ENCODE peak calls at places on chromosomes 4 and X, in eight cellular contexts. One of them, this sample, is unnamed. For H3K4me1, the result is how much of the 10 kb centered on the place peaks cover.

GRCh38 chr4:140353836-140354235 is 19.6 kb upstream of the SCOC start:
- DNase-seq in sigmoid colon: no peak
- DNase-seq in breast epithelium: no peak
- DNase-seq in HCT116: no peak
- DNase-seq in spleen: no peak
- DNase-seq in endothelial cell of umbilical vein: no peak
- DNase-seq in Panc1: no peak
- DNase-seq in SK-N-SH: no peak
- DNase-seq in this sample: no peak

GRCh38 chr4:103375278-103375677 is 177.1 kb upstream of the CENPE start:
- DNase-seq in HCT116: peak
- DNase-seq in breast epithelium: no peak
- DNase-seq in spleen: no peak
- DNase-seq in endothelial cell of umbilical vein: peak
- DNase-seq in Panc1: no peak
- DNase-seq in SK-N-SH: no peak
- DNase-seq in sigmoid colon: no peak
- DNase-seq in this sample: no peak

GRCh38 chr4:86895692-86896488 is 3.7 kb upstream of the C4orf36 start:
- DNase-seq in breast epithelium: no peak
- DNase-seq in HCT116: peak
- DNase-seq in Panc1: peak
- DNase-seq in spleen: no peak
- DNase-seq in sigmoid colon: no peak
- DNase-seq in SK-N-SH: peak
- DNase-seq in endothelial cell of umbilical vein: peak
- DNase-seq in this sample: no peak

GRCh38 chr4:38177792-38178665 is 217.8 kb downstream of the PTTG2 start:
- DNase-seq in HCT116: no peak
- DNase-seq in Panc1: no peak
- DNase-seq in sigmoid colon: peak
- DNase-seq in spleen: peak
- DNase-seq in breast epithelium: no peak
- DNase-seq in SK-N-SH: no peak
- DNase-seq in endothelial cell of umbilical vein: no peak
- DNase-seq in this sample: peak

GRCh38 chrX:104696667-104697066 is 130.7 kb downstream of the IL1RAPL2 start:
- DNase-seq in breast epithelium: no peak
- DNase-seq in Panc1: no peak
- DNase-seq in SK-N-SH: no peak
- DNase-seq in sigmoid colon: no peak
- DNase-seq in spleen: no peak
- DNase-seq in endothelial cell of umbilical vein: no peak
- DNase-seq in HCT116: no peak
- DNase-seq in this sample: no peak

GRCh38 chrX:87572911-87573310 is 55.3 kb downstream of the KLHL4 start:
- DNase-seq in HCT116: no peak
- DNase-seq in Panc1: no peak
- DNase-seq in breast epithelium: no peak
- DNase-seq in endothelial cell of umbilical vein: no peak
- DNase-seq in spleen: no peak
- DNase-seq in SK-N-SH: no peak
- DNase-seq in sigmoid colon: no peak
- DNase-seq in this sample: no peak

GRCh38 chrX:39869846-39870601 is 227.7 kb downstream of the BCOR start:
- DNase-seq in sigmoid colon: no peak
- DNase-seq in endothelial cell of umbilical vein: peak
- DNase-seq in Panc1: no peak
- DNase-seq in breast epithelium: no peak
- DNase-seq in spleen: no peak
- DNase-seq in HCT116: no peak
- DNase-seq in SK-N-SH: no peak
- DNase-seq in this sample: peak

GRCh38 chr4:174222266-174222872 is 61.1 kb downstream of the FBXO8 start:
- DNase-seq in HCT116: peak
- DNase-seq in SK-N-SH: no peak
- DNase-seq in spleen: no peak
- DNase-seq in breast epithelium: no peak
- DNase-seq in Panc1: no peak
- DNase-seq in sigmoid colon: no peak
- DNase-seq in endothelial cell of umbilical vein: peak
- DNase-seq in this sample: no peak

GRCh38 chrX:55867254-55867653 is 149.7 kb downstream of the RRAGB start:
- DNase-seq in endothelial cell of umbilical vein: no peak
- DNase-seq in Panc1: no peak
- DNase-seq in HCT116: no peak
- DNase-seq in breast epithelium: no peak
- DNase-seq in spleen: no peak
- DNase-seq in sigmoid colon: no peak
- DNase-seq in SK-N-SH: no peak
- DNase-seq in this sample: no peak

GRCh38 chr4:70818921-70819320 is 20.8 kb downstream of the GRSF1 start:
- DNase-seq in Panc1: no peak
- DNase-seq in endothelial cell of umbilical vein: no peak
- DNase-seq in breast epithelium: no peak
- DNase-seq in spleen: no peak
- DNase-seq in sigmoid colon: no peak
- DNase-seq in SK-N-SH: no peak
- DNase-seq in HCT116: no peak
- DNase-seq in this sample: no peak
- TF ChIP-seq POLR2AphosphoS5 in Panc1: no peak
- TF ChIP-seq POLR2AphosphoS5 in endothelial cell of umbilical vein: no peak
- TF ChIP-seq POLR2AphosphoS5 in breast epithelium: no peak
- TF ChIP-seq POLR2AphosphoS5 in spleen: no peak
- TF ChIP-seq POLR2AphosphoS5 in sigmoid colon: no peak
- TF ChIP-seq POLR2AphosphoS5 in SK-N-SH: no peak
- TF ChIP-seq POLR2AphosphoS5 in HCT116: no peak
- TF ChIP-seq POLR2AphosphoS5 in this sample: no peak

GRCh38 chr4:40548256-40548655 is 81.4 kb downstream of the RBM47 start:
- DNase-seq in SK-N-SH: no peak
- DNase-seq in endothelial cell of umbilical vein: no peak
- DNase-seq in breast epithelium: no peak
- DNase-seq in sigmoid colon: no peak
- DNase-seq in HCT116: no peak
- DNase-seq in Panc1: no peak
- DNase-seq in spleen: no peak
- DNase-seq in this sample: no peak

GRCh38 chr4:40552536-40552935 is 77.1 kb downstream of the RBM47 start:
- DNase-seq in breast epithelium: peak
- DNase-seq in sigmoid colon: no peak
- DNase-seq in spleen: no peak
- DNase-seq in endothelial cell of umbilical vein: no peak
- DNase-seq in SK-N-SH: no peak
- DNase-seq in HCT116: no peak
- DNase-seq in Panc1: no peak
- DNase-seq in this sample: no peak

GRCh38 chr4:40553995-40554394 is 75.7 kb downstream of the RBM47 start:
- DNase-seq in sigmoid colon: no peak
- DNase-seq in breast epithelium: no peak
- DNase-seq in SK-N-SH: no peak
- DNase-seq in spleen: peak
- DNase-seq in endothelial cell of umbilical vein: no peak
- DNase-seq in HCT116: no peak
- DNase-seq in Panc1: no peak
- DNase-seq in this sample: no peak

GRCh38 chr4:40547446-40548132 is 82.1 kb downstream of the RBM47 start:
- DNase-seq in Panc1: no peak
- DNase-seq in HCT116: no peak
- DNase-seq in SK-N-SH: no peak
- DNase-seq in spleen: no peak
- DNase-seq in sigmoid colon: no peak
- DNase-seq in endothelial cell of umbilical vein: no peak
- DNase-seq in breast epithelium: no peak
- DNase-seq in this sample: no peak

GRCh38 chr4:40550900-40551546 is 78.6 kb downstream of the RBM47 start:
- DNase-seq in spleen: no peak
- DNase-seq in endothelial cell of umbilical vein: peak
- DNase-seq in breast epithelium: peak
- DNase-seq in sigmoid colon: no peak
- DNase-seq in HCT116: peak
- DNase-seq in SK-N-SH: no peak
- DNase-seq in Panc1: peak
- DNase-seq in this sample: peak
- H3K4me1 ChIP-seq in spleen: half or more
- H3K4me1 ChIP-seq in endothelial cell of umbilical vein: under half
- H3K4me1 ChIP-seq in breast epithelium: under half
- H3K4me1 ChIP-seq in sigmoid colon: under half
- H3K4me1 ChIP-seq in HCT116: half or more
- H3K4me1 ChIP-seq in SK-N-SH: under half
- H3K4me1 ChIP-seq in Panc1: under half
- H3K4me1 ChIP-seq in this sample: half or more

GRCh38 chrX:108001218-108001814 is 19.1 kb upstream of the TEX13B start:
- DNase-seq in HCT116: peak
- DNase-seq in breast epithelium: no peak
- DNase-seq in Panc1: no peak
- DNase-seq in endothelial cell of umbilical vein: peak
- DNase-seq in sigmoid colon: no peak
- DNase-seq in spleen: no peak
- DNase-seq in SK-N-SH: peak
- DNase-seq in this sample: no peak

GRCh38 chrX:107996124-107996523 is 14.0 kb upstream of the TEX13B start:
- DNase-seq in HCT116: no peak
- DNase-seq in spleen: no peak
- DNase-seq in breast epithelium: no peak
- DNase-seq in sigmoid colon: no peak
- DNase-seq in Panc1: no peak
- DNase-seq in endothelial cell of umbilical vein: no peak
- DNase-seq in SK-N-SH: no peak
- DNase-seq in this sample: no peak

DNA sequence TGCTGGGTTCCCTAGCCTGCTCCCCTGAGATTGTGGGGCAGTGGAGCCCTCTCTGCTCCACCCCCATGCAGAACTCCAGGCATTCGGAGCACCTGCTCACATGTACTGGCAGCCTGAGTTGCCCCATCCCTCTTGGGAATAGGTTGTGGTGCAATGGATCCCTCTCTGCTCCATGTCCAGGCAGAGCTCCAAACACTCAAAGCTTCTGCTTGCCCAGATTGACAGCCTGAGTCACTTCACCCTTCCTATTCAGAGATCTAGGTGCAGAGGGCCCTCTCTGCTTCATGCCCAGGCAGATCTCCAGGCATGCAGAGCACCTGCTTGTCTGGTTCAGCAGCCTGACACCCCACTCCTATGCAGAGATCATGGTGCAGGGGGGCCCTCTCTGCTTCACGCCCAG is 18.6 kb upstream of the TEX13B start:
- DNase-seq in sigmoid colon: no peak
- DNase-seq in Panc1: no peak
- DNase-seq in endothelial cell of umbilical vein: no peak
- DNase-seq in breast epithelium: no peak
- DNase-seq in spleen: no peak
- DNase-seq in SK-N-SH: no peak
- DNase-seq in HCT116: no peak
- DNase-seq in this sample: no peak
- TF ChIP-seq POLR2AphosphoS5 in sigmoid colon: no peak
- TF ChIP-seq POLR2AphosphoS5 in Panc1: no peak
- TF ChIP-seq POLR2AphosphoS5 in endothelial cell of umbilical vein: no peak
- TF ChIP-seq POLR2AphosphoS5 in breast epithelium: no peak
- TF ChIP-seq POLR2AphosphoS5 in spleen: no peak
- TF ChIP-seq POLR2AphosphoS5 in SK-N-SH: no peak
- TF ChIP-seq POLR2AphosphoS5 in HCT116: no peak
- TF ChIP-seq POLR2AphosphoS5 in this sample: no peak

GRCh38 chrX:132033166-132033565 is 10.1 kb downstream of the STK26 start:
- DNase-seq in sigmoid colon: no peak
- DNase-seq in Panc1: no peak
- DNase-seq in endothelial cell of umbilical vein: no peak
- DNase-seq in breast epithelium: no peak
- DNase-seq in spleen: no peak
- DNase-seq in HCT116: no peak
- DNase-seq in SK-N-SH: no peak
- DNase-seq in this sample: no peak

GRCh38 chrX:132037479-132037993 is 14.4 kb downstream of the STK26 start:
- DNase-seq in Panc1: no peak
- DNase-seq in sigmoid colon: no peak
- DNase-seq in endothelial cell of umbilical vein: no peak
- DNase-seq in SK-N-SH: no peak
- DNase-seq in breast epithelium: no peak
- DNase-seq in spleen: no peak
- DNase-seq in HCT116: no peak
- DNase-seq in this sample: no peak

GRCh38 chrX:132031867-132032266 is 8.8 kb downstream of the STK26 start:
- DNase-seq in breast epithelium: no peak
- DNase-seq in SK-N-SH: peak
- DNase-seq in HCT116: no peak
- DNase-seq in Panc1: no peak
- DNase-seq in endothelial cell of umbilical vein: no peak
- DNase-seq in sigmoid colon: no peak
- DNase-seq in spleen: no peak
- DNase-seq in this sample: no peak

GRCh38 chrX:132030264-132030663 is 7.2 kb downstream of the STK26 start:
- DNase-seq in endothelial cell of umbilical vein: no peak
- DNase-seq in SK-N-SH: no peak
- DNase-seq in breast epithelium: no peak
- DNase-seq in HCT116: no peak
- DNase-seq in spleen: no peak
- DNase-seq in sigmoid colon: no peak
- DNase-seq in Panc1: no peak
- DNase-seq in this sample: no peak

GRCh38 chrX:132034648-132035047 is 11.5 kb downstream of the STK26 start:
- DNase-seq in HCT116: no peak
- DNase-seq in endothelial cell of umbilical vein: no peak
- DNase-seq in sigmoid colon: no peak
- DNase-seq in SK-N-SH: no peak
- DNase-seq in spleen: no peak
- DNase-seq in breast epithelium: no peak
- DNase-seq in Panc1: no peak
- DNase-seq in this sample: no peak
- H3K4me1 ChIP-seq in HCT116: under half
- H3K4me1 ChIP-seq in endothelial cell of umbilical vein: under half
- H3K4me1 ChIP-seq in sigmoid colon: under half
- H3K4me1 ChIP-seq in SK-N-SH: under half
- H3K4me1 ChIP-seq in spleen: under half
- H3K4me1 ChIP-seq in breast epithelium: under half
- H3K4me1 ChIP-seq in Panc1: under half
- H3K4me1 ChIP-seq in this sample: under half

DNA sequence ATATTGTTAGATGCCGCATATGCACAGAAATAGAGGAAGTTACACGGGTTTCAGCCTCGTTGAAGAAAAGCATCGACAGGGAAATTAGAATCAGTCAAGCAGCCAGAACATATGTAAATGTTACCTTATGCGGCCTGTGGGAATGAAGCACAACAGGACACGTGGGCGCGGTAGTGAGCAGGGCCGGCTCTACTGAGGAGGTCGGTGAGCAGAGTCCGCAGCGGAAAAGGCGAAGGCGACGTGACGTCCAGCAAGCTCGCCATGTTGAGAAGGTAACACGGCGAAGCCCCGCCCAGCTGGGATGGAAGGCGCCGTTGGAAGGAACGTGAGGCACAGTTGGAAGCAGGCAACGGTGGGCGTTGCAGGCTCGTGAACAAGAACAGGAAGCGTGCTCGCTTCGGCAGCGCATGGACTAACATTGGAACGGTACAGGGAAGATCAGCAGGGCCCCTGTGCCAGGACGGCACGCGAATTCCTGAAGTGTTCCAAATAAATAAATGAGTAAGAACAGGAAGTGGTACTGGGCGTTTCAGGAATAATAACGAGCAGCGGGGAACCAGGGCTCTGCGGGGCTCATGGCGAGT is 54.6 kb downstream of the MTNR1A start:
- DNase-seq in spleen: no peak
- DNase-seq in HCT116: no peak
- DNase-seq in SK-N-SH: no peak
- DNase-seq in Panc1: no peak
- DNase-seq in endothelial cell of umbilical vein: no peak
- DNase-seq in breast epithelium: no peak
- DNase-seq in sigmoid colon: no peak
- DNase-seq in this sample: no peak
- TF ChIP-seq POLR2AphosphoS5 in spleen: no peak
- TF ChIP-seq POLR2AphosphoS5 in HCT116: no peak
- TF ChIP-seq POLR2AphosphoS5 in SK-N-SH: no peak
- TF ChIP-seq POLR2AphosphoS5 in Panc1: no peak
- TF ChIP-seq POLR2AphosphoS5 in endothelial cell of umbilical vein: no peak
- TF ChIP-seq POLR2AphosphoS5 in breast epithelium: no peak
- TF ChIP-seq POLR2AphosphoS5 in sigmoid colon: no peak
- TF ChIP-seq POLR2AphosphoS5 in this sample: no peak

This sample was measured in transverse colon.